ENCODE peak calls at places on chromosome 7, in eight cellular contexts. R, K, Y, A, L, I, T and J are unnamed samples.

GRCh38 chr7:91193141-91193540 is 71.1 kb upstream of the FZD1 start:
- DNase-seq in R (no peak), K (peak; percentile 61), Y (no peak), A (no peak), L (no peak), I (peak; percentile 33), T (no peak), J (no peak)

GRCh38 chr7:66060796-66061195 is 14.8 kb upstream of the ASL start:
- DNase-seq in R (no peak), K (no peak), Y (no peak), A (no peak), L (no peak), I (no peak), T (no peak), J (no peak)

GRCh38 chr7:138092486-138093028 is 16.3 kb downstream of the AKR1D1 start:
- DNase-seq in R (no peak), K (no peak), Y (no peak), A (no peak), L (no peak), I (no peak), T (peak; percentile 36), J (no peak)

GRCh38 chr7:124032369-124033092 is at the start of gene TMEM229A:
- DNase-seq in R (peak; percentile 20), K (peak; percentile 45), Y (no peak), A (peak; percentile 29), L (peak; percentile 50), I (peak; percentile 13), T (peak; percentile 82), J (no peak)

GRCh38 chr7:31744294-31744874 is 57.4 kb downstream of the PPP1R17 start:
- DNase-seq in R (peak; percentile 34), K (peak; percentile 58), Y (no peak), A (peak; percentile 60), L (peak; percentile 38), I (peak; percentile 79), T (peak; percentile 73), J (peak; percentile 72)

GRCh38 chr7:80145780-80146422 is 11.3 kb downstream of the GNAI1 start:
- DNase-seq in R (no peak), K (peak; percentile 90), Y (no peak), A (no peak), L (no peak), I (peak; percentile 94), T (peak; percentile 87), J (no peak)

GRCh38 chr7:155665957-155666287 is 21.5 kb downstream of the RBM33 start:
- DNase-seq in R (no peak), K (peak; percentile 88), Y (no peak), A (no peak), L (no peak), I (peak; percentile 85), T (no peak), J (no peak)

GRCh38 chr7:21300692-21301091 is 127.2 kb upstream of the SP4 start:
- DNase-seq in R (no peak), K (no peak), Y (peak; percentile 1), A (no peak), L (no peak), I (no peak), T (peak; percentile 57), J (no peak)

GRCh38 chr7:22202141-22202540 is 154.8 kb downstream of the RAPGEF5 start:
- DNase-seq in R (no peak), K (no peak), Y (no peak), A (no peak), L (no peak), I (no peak), T (no peak), J (no peak)

GRCh38 chr7:20316706-20317105 is 14.0 kb upstream of the ITGB8 start:
- DNase-seq in R (no peak), K (no peak), Y (no peak), A (no peak), L (no peak), I (no peak), T (peak; percentile 88), J (no peak)

GRCh38 chr7:50370884-50371283 is 66.4 kb downstream of the IKZF1 start:
- DNase-seq in R (no peak), K (no peak), Y (no peak), A (no peak), L (no peak), I (no peak), T (no peak), J (no peak)

GRCh38 chr7:17376595-17376994 is 78.1 kb downstream of the AHR start:
- DNase-seq in R (no peak), K (no peak), Y (no peak), A (no peak), L (no peak), I (no peak), T (no peak), J (no peak)

GRCh38 chr7:116122972-116123595 is 87.3 kb upstream of the TES start:
- DNase-seq in R (no peak), K (peak; percentile 57), Y (peak; percentile 3), A (no peak), L (peak; percentile 23), I (peak; percentile 36), T (peak; percentile 73), J (no peak)

GRCh38 chr7:26667514-26668133 is 196.8 kb downstream of the SKAP2 start:
- DNase-seq in R (peak; percentile 96), K (peak; percentile 89), Y (peak; percentile 75), A (peak; percentile 74), L (peak; percentile 96), I (peak; percentile 89), T (peak; percentile 99), J (no peak)

GRCh38 chr7:81232084-81232799 is 313.4 kb upstream of the SEMA3C start:
- DNase-seq in R (peak; percentile 68), K (no peak), Y (no peak), A (no peak), L (peak; percentile 39), I (no peak), T (peak; percentile 80), J (no peak)

GRCh38 chr7:17144313-17144712 is 154.1 kb upstream of the AHR start:
- DNase-seq in R (no peak), K (peak; percentile 59), Y (no peak), A (peak; percentile 64), L (no peak), I (peak; percentile 87), T (no peak), J (no peak)

GRCh38 chr7:151133986-151134742 is 33.3 kb downstream of the GBX1 start:
- DNase-seq in R (no peak), K (no peak), Y (no peak), A (no peak), L (no peak), I (no peak), T (no peak), J (no peak)

GRCh38 chr7:149398195-149398820 is 62.6 kb downstream of the ZNF777 start:
- DNase-seq in R (no peak), K (no peak), Y (no peak), A (no peak), L (no peak), I (no peak), T (peak; percentile 67), J (no peak)

GRCh38 chr7:155431231-155431630 is 26.7 kb upstream of the EN2 start:
- DNase-seq in R (no peak), K (no peak), Y (no peak), A (no peak), L (no peak), I (no peak), T (no peak), J (no peak)

GRCh38 chr7:31100870-31101269 is 48.8 kb downstream of the ADCYAP1R1 start:
- DNase-seq in R (no peak), K (no peak), Y (no peak), A (no peak), L (no peak), I (no peak), T (no peak), J (no peak)

GRCh38 chr7:94848531-94848930 is 58.9 kb upstream of the PPP1R9A start:
- DNase-seq in R (no peak), K (peak; percentile 14), Y (no peak), A (no peak), L (no peak), I (peak; percentile 11), T (no peak), J (no peak)

GRCh38 chr7:18064242-18064838 is 36.7 kb upstream of the PRPS1L1 start:
- DNase-seq in R (peak; percentile 4), K (peak; percentile 37), Y (no peak), A (peak; percentile 33), L (no peak), I (peak; percentile 36), T (peak; percentile 44), J (no peak)

GRCh38 chr7:107232568-107233090 is 63.8 kb downstream of the HBP1 start:
- DNase-seq in R (no peak), K (peak; percentile 77), Y (no peak), A (no peak), L (no peak), I (peak; percentile 57), T (peak; percentile 66), J (no peak)

GRCh38 chr7:132045002-132045401 is 488.6 kb upstream of the PODXL start:
- DNase-seq in R (no peak), K (no peak), Y (no peak), A (no peak), L (no peak), I (no peak), T (no peak), J (no peak)

GRCh38 chr7:46485481-46486065 is 564.5 kb upstream of the IGFBP3 start:
- DNase-seq in R (no peak), K (peak; percentile 98), Y (no peak), A (no peak), L (no peak), I (peak; percentile 78), T (no peak), J (no peak)

GRCh38 chr7:155392726-155393570 is 65.0 kb upstream of the EN2 start:
- DNase-seq in R (no peak), K (no peak), Y (no peak), A (no peak), L (peak; percentile 73), I (no peak), T (peak; percentile 53), J (no peak)

GRCh38 chr7:132828502-132828901 is 252.2 kb upstream of the PLXNA4 start:
- DNase-seq in R (no peak), K (no peak), Y (no peak), A (no peak), L (no peak), I (no peak), T (no peak), J (no peak)

GRCh38 chr7:158865462-158865922 is 9.1 kb downstream of the DYNC2I1 start:
- DNase-seq in R (no peak), K (no peak), Y (no peak), A (no peak), L (no peak), I (peak; percentile 13), T (peak; percentile 19), J (no peak)

GRCh38 chr7:139598642-139599041 is 75.2 kb downstream of the CLEC2L start:
- DNase-seq in R (peak; percentile 74), K (no peak), Y (no peak), A (no peak), L (peak; percentile 83), I (no peak), T (peak; percentile 67), J (no peak)

GRCh38 chr7:68853254-68853653 is 745.0 kb upstream of the AUTS2 start:
- DNase-seq in R (no peak), K (no peak), Y (no peak), A (no peak), L (no peak), I (no peak), T (no peak), J (no peak)

GRCh38 chr7:88147949-88148348 is 71.9 kb downstream of the SRI start:
- DNase-seq in R (no peak), K (no peak), Y (no peak), A (no peak), L (no peak), I (no peak), T (no peak), J (no peak)

GRCh38 chr7:3154881-3155494 is 111.3 kb upstream of the CARD11 start:
- DNase-seq in R (no peak), K (peak; percentile 45), Y (peak; percentile 66), A (peak; percentile 71), L (peak; percentile 45), I (peak; percentile 14), T (peak; percentile 77), J (no peak)

GRCh38 chr7:21941570-21942224 is 4.0 kb downstream of the CDCA7L start:
- DNase-seq in R (no peak), K (peak; percentile 70), Y (no peak), A (peak; percentile 28), L (no peak), I (peak; percentile 63), T (peak; percentile 17), J (no peak)

GRCh38 chr7:158957921-158958471 is 101.6 kb downstream of the DYNC2I1 start:
- DNase-seq in R (peak; percentile 77), K (no peak), Y (peak; percentile 34), A (peak; percentile 68), L (peak; percentile 29), I (no peak), T (peak; percentile 89), J (no peak)